ENCODE peak calls at places on chromosome 21, in ten cellular contexts. One of them, this sample, is unnamed.

GRCh38 chr21:39676054-39676771 is 63.5 kb downstream of the B3GALT5 start:
- DNase-seq in HFFc6: no peak
- DNase-seq in mucosa of descending colon: no peak
- DNase-seq in uterus: no peak
- DNase-seq in WTC11: no peak
- DNase-seq in type B pancreatic cell: no peak
- DNase-seq in GM12865: peak
- DNase-seq in H9: no peak
- DNase-seq in PC-3: peak
- DNase-seq in astrocyte of the cerebellum: peak
- DNase-seq in this sample: no peak

GRCh38 chr21:18840239-18840638 is 436.7 kb upstream of the TMPRSS15 start:
- DNase-seq in HFFc6: no peak
- DNase-seq in mucosa of descending colon: no peak
- DNase-seq in uterus: no peak
- DNase-seq in WTC11: peak
- DNase-seq in type B pancreatic cell: no peak
- DNase-seq in GM12865: peak
- DNase-seq in H9: peak
- DNase-seq in PC-3: peak
- DNase-seq in astrocyte of the cerebellum: peak
- DNase-seq in this sample: peak

GRCh38 chr21:29250642-29251041 is 48.1 kb upstream of the BACH1 start:
- DNase-seq in HFFc6: no peak
- DNase-seq in mucosa of descending colon: no peak
- DNase-seq in uterus: no peak
- DNase-seq in WTC11: no peak
- DNase-seq in type B pancreatic cell: no peak
- DNase-seq in GM12865: no peak
- DNase-seq in H9: no peak
- DNase-seq in PC-3: no peak
- DNase-seq in astrocyte of the cerebellum: no peak
- DNase-seq in this sample: no peak

GRCh38 chr21:40043866-40044265 is 176.6 kb downstream of the PCP4 start:
- DNase-seq in HFFc6: no peak
- DNase-seq in mucosa of descending colon: no peak
- DNase-seq in uterus: no peak
- DNase-seq in WTC11: no peak
- DNase-seq in type B pancreatic cell: no peak
- DNase-seq in GM12865: no peak
- DNase-seq in H9: no peak
- DNase-seq in PC-3: no peak
- DNase-seq in astrocyte of the cerebellum: no peak
- DNase-seq in this sample: no peak

GRCh38 chr21:19998450-19998849 is 999.8 kb upstream of the NCAM2 start:
- DNase-seq in HFFc6: no peak
- DNase-seq in mucosa of descending colon: no peak
- DNase-seq in uterus: no peak
- DNase-seq in WTC11: no peak
- DNase-seq in type B pancreatic cell: no peak
- DNase-seq in GM12865: no peak
- DNase-seq in H9: no peak
- DNase-seq in PC-3: no peak
- DNase-seq in astrocyte of the cerebellum: no peak
- DNase-seq in this sample: no peak

GRCh38 chr21:31161157-31161556 is 122.9 kb upstream of the KRTAP19-8 start:
- DNase-seq in HFFc6: no peak
- DNase-seq in mucosa of descending colon: no peak
- DNase-seq in uterus: no peak
- DNase-seq in WTC11: no peak
- DNase-seq in type B pancreatic cell: no peak
- DNase-seq in GM12865: no peak
- DNase-seq in H9: no peak
- DNase-seq in PC-3: no peak
- DNase-seq in astrocyte of the cerebellum: peak
- DNase-seq in this sample: peak

GRCh38 chr21:46498335-46499050 is 39.8 kb downstream of the DIP2A start:
- DNase-seq in HFFc6: peak
- DNase-seq in mucosa of descending colon: no peak
- DNase-seq in uterus: no peak
- DNase-seq in WTC11: no peak
- DNase-seq in type B pancreatic cell: no peak
- DNase-seq in GM12865: no peak
- DNase-seq in H9: no peak
- DNase-seq in PC-3: peak
- DNase-seq in astrocyte of the cerebellum: no peak
- DNase-seq in this sample: no peak

GRCh38 chr21:28336299-28336698 is 656.4 kb downstream of the LTN1 start:
- DNase-seq in HFFc6: peak
- DNase-seq in mucosa of descending colon: no peak
- DNase-seq in uterus: no peak
- DNase-seq in WTC11: no peak
- DNase-seq in type B pancreatic cell: no peak
- DNase-seq in GM12865: peak
- DNase-seq in H9: no peak
- DNase-seq in PC-3: peak
- DNase-seq in astrocyte of the cerebellum: peak
- DNase-seq in this sample: peak

GRCh38 chr21:30936207-30936606 is 54.8 kb upstream of the KRTAP11-1 start:
- DNase-seq in HFFc6: no peak
- DNase-seq in mucosa of descending colon: no peak
- DNase-seq in uterus: no peak
- DNase-seq in WTC11: no peak
- DNase-seq in type B pancreatic cell: no peak
- DNase-seq in GM12865: no peak
- DNase-seq in H9: no peak
- DNase-seq in PC-3: no peak
- DNase-seq in astrocyte of the cerebellum: no peak
- DNase-seq in this sample: no peak

DNA sequence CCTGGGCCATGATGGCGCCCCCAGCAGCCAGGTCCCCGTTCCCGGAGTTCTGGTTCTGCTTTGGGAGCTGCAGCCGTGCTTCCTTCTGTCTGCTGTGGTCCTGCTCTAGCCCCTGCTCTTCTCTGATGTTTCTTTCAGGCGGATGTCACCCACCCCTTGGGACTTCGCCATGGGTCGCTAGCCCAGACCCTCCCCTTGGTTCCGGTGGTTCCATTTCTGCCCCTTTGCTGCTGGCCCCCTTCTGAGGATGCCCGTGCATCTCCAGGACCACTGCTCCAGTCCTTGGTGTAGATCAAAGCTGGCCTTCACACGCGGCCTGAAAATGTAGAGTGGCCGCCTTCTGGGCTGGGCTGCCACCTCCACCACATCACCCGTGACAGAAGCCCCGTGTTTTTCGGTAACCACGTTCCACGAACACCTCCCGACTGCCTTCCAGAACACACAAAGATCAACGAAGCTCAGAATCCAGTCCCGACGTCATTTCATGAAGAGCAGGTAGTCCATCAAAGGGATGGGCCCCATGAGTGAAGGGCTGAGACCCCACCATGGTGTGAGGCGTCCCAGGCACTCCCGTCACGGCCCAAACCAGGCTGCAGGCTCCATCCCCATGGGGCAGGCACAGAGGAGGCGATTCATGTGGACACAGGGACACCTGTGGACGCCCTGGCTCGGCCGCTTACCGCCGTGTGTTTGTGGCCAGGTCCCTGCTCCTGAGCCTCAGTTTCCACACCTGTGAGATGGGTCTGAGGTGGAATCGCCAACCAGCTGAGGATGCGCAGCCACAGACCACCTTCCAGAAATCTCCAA is 24.4 kb downstream of the KRTAP10-1 start:
- DNase-seq in HFFc6: no peak
- DNase-seq in mucosa of descending colon: no peak
- DNase-seq in uterus: no peak
- DNase-seq in WTC11: no peak
- DNase-seq in type B pancreatic cell: no peak
- DNase-seq in GM12865: no peak
- DNase-seq in H9: no peak
- DNase-seq in PC-3: no peak
- DNase-seq in astrocyte of the cerebellum: no peak
- DNase-seq in this sample: no peak
- TF ChIP-seq CTCF in HFFc6: no peak
- TF ChIP-seq CTCF in mucosa of descending colon: no peak
- TF ChIP-seq CTCF in uterus: no peak
- TF ChIP-seq CTCF in WTC11: no peak
- TF ChIP-seq CTCF in type B pancreatic cell: no peak
- TF ChIP-seq CTCF in GM12865: no peak
- TF ChIP-seq CTCF in H9: no peak
- TF ChIP-seq CTCF in PC-3: no peak
- TF ChIP-seq CTCF in astrocyte of the cerebellum: no peak
- TF ChIP-seq CTCF in this sample: no peak

GRCh38 chr21:17512245-17513213 is at the start of gene CXADR:
- DNase-seq in HFFc6: no peak
- DNase-seq in mucosa of descending colon: peak
- DNase-seq in uterus: peak
- DNase-seq in WTC11: peak
- DNase-seq in type B pancreatic cell: peak
- DNase-seq in GM12865: peak
- DNase-seq in H9: peak
- DNase-seq in PC-3: peak
- DNase-seq in astrocyte of the cerebellum: no peak
- DNase-seq in this sample: peak
- TF ChIP-seq CTCF in HFFc6: peak
- TF ChIP-seq CTCF in mucosa of descending colon: peak
- TF ChIP-seq CTCF in uterus: peak
- TF ChIP-seq CTCF in WTC11: peak
- TF ChIP-seq CTCF in type B pancreatic cell: peak
- TF ChIP-seq CTCF in GM12865: peak
- TF ChIP-seq CTCF in H9: peak
- TF ChIP-seq CTCF in PC-3: peak
- TF ChIP-seq CTCF in astrocyte of the cerebellum: peak
- TF ChIP-seq CTCF in this sample: peak

GRCh38 chr21:33214056-33214455 is 15.7 kb upstream of the IFNAR2 start:
- DNase-seq in HFFc6: no peak
- DNase-seq in mucosa of descending colon: no peak
- DNase-seq in uterus: no peak
- DNase-seq in WTC11: no peak
- DNase-seq in type B pancreatic cell: no peak
- DNase-seq in GM12865: no peak
- DNase-seq in H9: no peak
- DNase-seq in PC-3: no peak
- DNase-seq in astrocyte of the cerebellum: no peak
- DNase-seq in this sample: no peak
- TF ChIP-seq CTCF in HFFc6: no peak
- TF ChIP-seq CTCF in mucosa of descending colon: no peak
- TF ChIP-seq CTCF in uterus: no peak
- TF ChIP-seq CTCF in WTC11: no peak
- TF ChIP-seq CTCF in type B pancreatic cell: no peak
- TF ChIP-seq CTCF in GM12865: no peak
- TF ChIP-seq CTCF in H9: no peak
- TF ChIP-seq CTCF in PC-3: no peak
- TF ChIP-seq CTCF in astrocyte of the cerebellum: no peak
- TF ChIP-seq CTCF in this sample: no peak

DNA sequence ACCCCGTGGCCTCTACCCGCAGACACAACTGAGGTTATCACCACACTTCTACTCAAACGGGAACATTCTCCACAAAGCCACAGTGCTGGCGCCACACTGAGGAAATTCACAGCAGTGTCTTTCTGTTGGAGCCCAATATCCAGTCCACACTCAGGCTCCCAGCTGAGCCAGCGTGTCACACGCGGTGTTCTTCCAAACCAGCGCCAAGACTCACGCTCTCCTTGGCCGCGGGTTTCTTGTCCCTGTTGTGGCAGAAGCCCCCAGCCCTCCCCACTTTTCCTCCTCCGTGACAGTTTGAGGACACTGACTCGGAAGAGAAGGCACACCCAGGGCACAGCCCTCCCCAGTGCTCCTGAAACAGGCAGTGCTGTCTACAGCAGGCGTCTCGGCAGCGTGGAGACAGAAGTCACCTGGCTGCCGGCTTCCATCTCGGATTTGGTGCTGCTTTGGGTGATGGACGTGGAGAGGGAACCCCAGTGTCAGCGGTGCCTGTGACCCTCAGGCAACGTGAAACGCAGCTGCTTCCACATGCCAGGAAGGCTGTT is 35.4 kb upstream of the AGPAT3 start:
- DNase-seq in HFFc6: no peak
- DNase-seq in mucosa of descending colon: no peak
- DNase-seq in uterus: no peak
- DNase-seq in WTC11: no peak
- DNase-seq in type B pancreatic cell: no peak
- DNase-seq in GM12865: no peak
- DNase-seq in H9: no peak
- DNase-seq in PC-3: peak
- DNase-seq in astrocyte of the cerebellum: no peak
- DNase-seq in this sample: no peak
- TF ChIP-seq CTCF in HFFc6: no peak
- TF ChIP-seq CTCF in mucosa of descending colon: no peak
- TF ChIP-seq CTCF in uterus: no peak
- TF ChIP-seq CTCF in WTC11: no peak
- TF ChIP-seq CTCF in type B pancreatic cell: no peak
- TF ChIP-seq CTCF in GM12865: no peak
- TF ChIP-seq CTCF in H9: peak
- TF ChIP-seq CTCF in PC-3: peak
- TF ChIP-seq CTCF in astrocyte of the cerebellum: no peak
- TF ChIP-seq CTCF in this sample: no peak

GRCh38 chr21:42234464-42235241 is 15.7 kb downstream of the ABCG1 start:
- DNase-seq in HFFc6: no peak
- DNase-seq in mucosa of descending colon: peak
- DNase-seq in uterus: peak
- DNase-seq in WTC11: peak
- DNase-seq in type B pancreatic cell: peak
- DNase-seq in GM12865: peak
- DNase-seq in H9: peak
- DNase-seq in PC-3: peak
- DNase-seq in astrocyte of the cerebellum: no peak
- DNase-seq in this sample: peak
- TF ChIP-seq CTCF in HFFc6: no peak
- TF ChIP-seq CTCF in mucosa of descending colon: no peak
- TF ChIP-seq CTCF in uterus: no peak
- TF ChIP-seq CTCF in WTC11: no peak
- TF ChIP-seq CTCF in type B pancreatic cell: no peak
- TF ChIP-seq CTCF in GM12865: no peak
- TF ChIP-seq CTCF in H9: no peak
- TF ChIP-seq CTCF in PC-3: no peak
- TF ChIP-seq CTCF in astrocyte of the cerebellum: no peak
- TF ChIP-seq CTCF in this sample: no peak

This sample was measured in MCF 10A.